ENCODE peak calls at places on chromosomes 2 and 18, in nine cellular contexts. One of them, this sample, is unnamed.

GRCh38 chr2:168293766-168294165 is 46.4 kb upstream of the STK39 start:
- DNase-seq in AG04450: no peak
- DNase-seq in fibroblast of pulmonary artery: no peak
- DNase-seq in AG10803: peak; percentile 5
- DNase-seq in astrocyte of the spinal cord: no peak
- DNase-seq in foreskin fibroblast: no peak
- DNase-seq in progenitor cell of endocrine pancreas: no peak
- DNase-seq in gastrocnemius medialis: no peak
- DNase-seq in kidney epithelial cell: no peak
- DNase-seq in this sample: no peak

GRCh38 chr18:78920436-78921138 is 59.0 kb upstream of the SALL3 start:
- DNase-seq in progenitor cell of endocrine pancreas: no peak
- DNase-seq in gastrocnemius medialis: no peak
- DNase-seq in foreskin fibroblast: no peak
- DNase-seq in astrocyte of the spinal cord: no peak
- DNase-seq in fibroblast of pulmonary artery: no peak
- DNase-seq in AG10803: no peak
- DNase-seq in kidney epithelial cell: no peak
- DNase-seq in AG04450: no peak
- DNase-seq in this sample: no peak

GRCh38 chr2:165852394-165852793 is 58.3 kb upstream of the GALNT3 start:
- DNase-seq in astrocyte of the spinal cord: no peak
- DNase-seq in AG04450: no peak
- DNase-seq in fibroblast of pulmonary artery: no peak
- DNase-seq in AG10803: no peak
- DNase-seq in gastrocnemius medialis: no peak
- DNase-seq in progenitor cell of endocrine pancreas: no peak
- DNase-seq in foreskin fibroblast: no peak
- DNase-seq in kidney epithelial cell: no peak
- DNase-seq in this sample: no peak

GRCh38 chr2:44939074-44940052 is 2.1 kb upstream of the SIX3 start:
- DNase-seq in progenitor cell of endocrine pancreas: no peak
- DNase-seq in AG04450: no peak
- DNase-seq in astrocyte of the spinal cord: no peak
- DNase-seq in foreskin fibroblast: no peak
- DNase-seq in gastrocnemius medialis: no peak
- DNase-seq in fibroblast of pulmonary artery: no peak
- DNase-seq in AG10803: no peak
- DNase-seq in kidney epithelial cell: no peak
- DNase-seq in this sample: no peak

GRCh38 chr2:122011493-122012270 is 256.2 kb downstream of the TSN start:
- DNase-seq in kidney epithelial cell: no peak
- DNase-seq in progenitor cell of endocrine pancreas: no peak
- DNase-seq in fibroblast of pulmonary artery: no peak
- DNase-seq in AG04450: no peak
- DNase-seq in gastrocnemius medialis: no peak
- DNase-seq in foreskin fibroblast: no peak
- DNase-seq in astrocyte of the spinal cord: no peak
- DNase-seq in AG10803: peak; percentile 22
- DNase-seq in this sample: no peak

GRCh38 chr18:24875286-24875685 is 414.8 kb downstream of the HRH4 start:
- DNase-seq in kidney epithelial cell: no peak
- DNase-seq in gastrocnemius medialis: no peak
- DNase-seq in AG04450: no peak
- DNase-seq in progenitor cell of endocrine pancreas: no peak
- DNase-seq in AG10803: no peak
- DNase-seq in foreskin fibroblast: no peak
- DNase-seq in astrocyte of the spinal cord: no peak
- DNase-seq in fibroblast of pulmonary artery: no peak
- DNase-seq in this sample: no peak

GRCh38 chr2:33777791-33778190 is 178.7 kb upstream of the FAM98A start:
- DNase-seq in gastrocnemius medialis: no peak
- DNase-seq in foreskin fibroblast: no peak
- DNase-seq in fibroblast of pulmonary artery: no peak
- DNase-seq in kidney epithelial cell: no peak
- DNase-seq in progenitor cell of endocrine pancreas: no peak
- DNase-seq in astrocyte of the spinal cord: no peak
- DNase-seq in AG10803: no peak
- DNase-seq in AG04450: no peak
- DNase-seq in this sample: no peak

GRCh38 chr18:23458830-23459529 is 5.9 kb downstream of the RIOK3 start:
- DNase-seq in kidney epithelial cell: no peak
- DNase-seq in AG10803: no peak
- DNase-seq in foreskin fibroblast: no peak
- DNase-seq in AG04450: no peak
- DNase-seq in astrocyte of the spinal cord: no peak
- DNase-seq in progenitor cell of endocrine pancreas: no peak
- DNase-seq in gastrocnemius medialis: no peak
- DNase-seq in fibroblast of pulmonary artery: peak; percentile 18
- DNase-seq in this sample: no peak

GRCh38 chr18:32333781-32334180 is 136.9 kb downstream of the GAREM1 start:
- DNase-seq in AG04450: no peak
- DNase-seq in astrocyte of the spinal cord: no peak
- DNase-seq in progenitor cell of endocrine pancreas: no peak
- DNase-seq in kidney epithelial cell: no peak
- DNase-seq in fibroblast of pulmonary artery: no peak
- DNase-seq in AG10803: no peak
- DNase-seq in gastrocnemius medialis: peak; percentile 18
- DNase-seq in foreskin fibroblast: no peak
- DNase-seq in this sample: no peak

GRCh38 chr2:233831011-233831721 is 23.2 kb downstream of the HJURP start:
- DNase-seq in gastrocnemius medialis: no peak
- DNase-seq in foreskin fibroblast: no peak
- DNase-seq in astrocyte of the spinal cord: no peak
- DNase-seq in progenitor cell of endocrine pancreas: no peak
- DNase-seq in AG04450: no peak
- DNase-seq in fibroblast of pulmonary artery: no peak
- DNase-seq in kidney epithelial cell: no peak
- DNase-seq in AG10803: no peak
- DNase-seq in this sample: no peak

GRCh38 chr2:200335657-200336056 is 29.2 kb downstream of the SPATS2L start:
- DNase-seq in gastrocnemius medialis: no peak
- DNase-seq in AG04450: no peak
- DNase-seq in progenitor cell of endocrine pancreas: no peak
- DNase-seq in astrocyte of the spinal cord: peak; percentile 42
- DNase-seq in foreskin fibroblast: no peak
- DNase-seq in fibroblast of pulmonary artery: no peak
- DNase-seq in AG10803: no peak
- DNase-seq in kidney epithelial cell: no peak
- DNase-seq in this sample: no peak

GRCh38 chr2:7429733-7430132 is 512.5 kb downstream of the RNF144A start:
- DNase-seq in foreskin fibroblast: no peak
- DNase-seq in kidney epithelial cell: no peak
- DNase-seq in fibroblast of pulmonary artery: no peak
- DNase-seq in AG04450: no peak
- DNase-seq in progenitor cell of endocrine pancreas: no peak
- DNase-seq in astrocyte of the spinal cord: no peak
- DNase-seq in gastrocnemius medialis: no peak
- DNase-seq in AG10803: no peak
- DNase-seq in this sample: no peak

GRCh38 chr18:58196881-58197872 is 153.2 kb downstream of the NEDD4L start:
- DNase-seq in astrocyte of the spinal cord: no peak
- DNase-seq in gastrocnemius medialis: no peak
- DNase-seq in AG10803: no peak
- DNase-seq in progenitor cell of endocrine pancreas: no peak
- DNase-seq in fibroblast of pulmonary artery: no peak
- DNase-seq in foreskin fibroblast: no peak
- DNase-seq in kidney epithelial cell: no peak
- DNase-seq in AG04450: no peak
- DNase-seq in this sample: no peak

GRCh38 chr2:235666240-235666781 is 172.5 kb downstream of the AGAP1 start:
- DNase-seq in AG10803: peak; percentile 90
- DNase-seq in gastrocnemius medialis: no peak
- DNase-seq in fibroblast of pulmonary artery: peak; percentile 89
- DNase-seq in foreskin fibroblast: peak; percentile 78
- DNase-seq in kidney epithelial cell: no peak
- DNase-seq in progenitor cell of endocrine pancreas: no peak
- DNase-seq in AG04450: peak; percentile 69
- DNase-seq in astrocyte of the spinal cord: peak; percentile 93
- DNase-seq in this sample: peak; percentile 52

GRCh38 chr18:79507546-79508480 is 112.1 kb downstream of the NFATC1 start:
- DNase-seq in gastrocnemius medialis: peak; percentile 76
- DNase-seq in fibroblast of pulmonary artery: peak; percentile 78
- DNase-seq in AG10803: peak; percentile 75
- DNase-seq in foreskin fibroblast: peak; percentile 51
- DNase-seq in AG04450: no peak
- DNase-seq in astrocyte of the spinal cord: peak; percentile 48
- DNase-seq in progenitor cell of endocrine pancreas: no peak
- DNase-seq in kidney epithelial cell: no peak
- DNase-seq in this sample: no peak

GRCh38 chr2:121804340-121804739 is 48.9 kb downstream of the TSN start:
- DNase-seq in kidney epithelial cell: peak; percentile 12
- DNase-seq in foreskin fibroblast: no peak
- DNase-seq in AG04450: no peak
- DNase-seq in progenitor cell of endocrine pancreas: no peak
- DNase-seq in astrocyte of the spinal cord: peak; percentile 25
- DNase-seq in AG10803: peak; percentile 1
- DNase-seq in gastrocnemius medialis: no peak
- DNase-seq in fibroblast of pulmonary artery: peak; percentile 28
- DNase-seq in this sample: peak; percentile 42

GRCh38 chr18:6729247-6730091 is at the start of gene ARHGAP28:
- DNase-seq in kidney epithelial cell: no peak
- DNase-seq in gastrocnemius medialis: peak; percentile 78
- DNase-seq in astrocyte of the spinal cord: peak; percentile 97
- DNase-seq in fibroblast of pulmonary artery: peak; percentile 72
- DNase-seq in progenitor cell of endocrine pancreas: peak; percentile 84
- DNase-seq in AG10803: peak; percentile 63
- DNase-seq in foreskin fibroblast: peak; percentile 84
- DNase-seq in AG04450: peak; percentile 86
- DNase-seq in this sample: peak; percentile 90

GRCh38 chr18:77401173-77401572 is 151.5 kb downstream of the GALR1 start:
- DNase-seq in gastrocnemius medialis: no peak
- DNase-seq in foreskin fibroblast: no peak
- DNase-seq in progenitor cell of endocrine pancreas: no peak
- DNase-seq in astrocyte of the spinal cord: no peak
- DNase-seq in fibroblast of pulmonary artery: no peak
- DNase-seq in AG10803: no peak
- DNase-seq in AG04450: no peak
- DNase-seq in kidney epithelial cell: no peak
- DNase-seq in this sample: no peak

DNA sequence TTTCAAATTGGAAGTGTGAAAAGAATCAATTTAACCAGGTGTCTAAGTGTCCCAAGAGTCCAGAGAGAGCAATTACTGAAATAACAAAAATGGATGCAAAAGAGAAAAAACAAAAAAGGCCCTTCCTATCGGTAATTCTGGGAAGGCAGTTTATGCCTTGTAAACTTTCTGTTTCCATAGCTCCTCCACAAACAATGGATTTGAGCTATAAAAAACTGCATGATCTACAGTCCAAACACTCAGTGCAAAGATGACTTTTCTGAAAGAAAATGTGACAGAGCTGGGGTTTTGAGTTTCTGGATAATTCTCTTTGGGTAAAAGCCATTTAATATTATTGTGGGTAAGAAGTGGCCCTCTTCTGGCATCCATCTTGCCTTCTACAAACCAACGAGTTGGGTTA is 366.1 kb downstream of the EN1 start:
- DNase-seq in foreskin fibroblast: no peak
- DNase-seq in fibroblast of pulmonary artery: no peak
- DNase-seq in AG10803: no peak
- DNase-seq in AG04450: no peak
- DNase-seq in progenitor cell of endocrine pancreas: no peak
- DNase-seq in astrocyte of the spinal cord: no peak
- DNase-seq in kidney epithelial cell: no peak
- DNase-seq in gastrocnemius medialis: no peak
- DNase-seq in this sample: no peak
- TF ChIP-seq CTCF in foreskin fibroblast: no peak
- TF ChIP-seq CTCF in fibroblast of pulmonary artery: no peak
- TF ChIP-seq CTCF in AG10803: no peak
- TF ChIP-seq CTCF in AG04450: no peak
- TF ChIP-seq CTCF in progenitor cell of endocrine pancreas: no peak
- TF ChIP-seq CTCF in astrocyte of the spinal cord: no peak
- TF ChIP-seq CTCF in kidney epithelial cell: no peak
- TF ChIP-seq CTCF in gastrocnemius medialis: no peak
- TF ChIP-seq CTCF in this sample: no peak

GRCh38 chr2:128578406-128579385 is 260.0 kb upstream of the HS6ST1 start:
- DNase-seq in gastrocnemius medialis: no peak
- DNase-seq in astrocyte of the spinal cord: no peak
- DNase-seq in fibroblast of pulmonary artery: no peak
- DNase-seq in kidney epithelial cell: no peak
- DNase-seq in AG04450: no peak
- DNase-seq in AG10803: no peak
- DNase-seq in progenitor cell of endocrine pancreas: no peak
- DNase-seq in foreskin fibroblast: peak; percentile 54
- DNase-seq in this sample: no peak

GRCh38 chr2:128580988-128581848 is 262.6 kb upstream of the HS6ST1 start:
- DNase-seq in astrocyte of the spinal cord: no peak
- DNase-seq in AG04450: no peak
- DNase-seq in gastrocnemius medialis: no peak
- DNase-seq in progenitor cell of endocrine pancreas: no peak
- DNase-seq in kidney epithelial cell: no peak
- DNase-seq in AG10803: no peak
- DNase-seq in fibroblast of pulmonary artery: no peak
- DNase-seq in foreskin fibroblast: no peak
- DNase-seq in this sample: no peak

GRCh38 chr2:128584296-128584900 is 265.7 kb upstream of the HS6ST1 start:
- DNase-seq in AG10803: peak; percentile 96
- DNase-seq in astrocyte of the spinal cord: peak; percentile 76
- DNase-seq in progenitor cell of endocrine pancreas: no peak
- DNase-seq in foreskin fibroblast: peak; percentile 90
- DNase-seq in fibroblast of pulmonary artery: peak; percentile 97
- DNase-seq in AG04450: peak; percentile 69
- DNase-seq in kidney epithelial cell: no peak
- DNase-seq in gastrocnemius medialis: no peak
- DNase-seq in this sample: no peak

GRCh38 chr2:128579825-128580224 is 261.2 kb upstream of the HS6ST1 start:
- DNase-seq in fibroblast of pulmonary artery: no peak
- DNase-seq in AG04450: no peak
- DNase-seq in progenitor cell of endocrine pancreas: no peak
- DNase-seq in gastrocnemius medialis: no peak
- DNase-seq in kidney epithelial cell: no peak
- DNase-seq in foreskin fibroblast: no peak
- DNase-seq in astrocyte of the spinal cord: no peak
- DNase-seq in AG10803: no peak
- DNase-seq in this sample: no peak

GRCh38 chr2:128581849-128582244 is 263.2 kb upstream of the HS6ST1 start:
- DNase-seq in astrocyte of the spinal cord: no peak
- DNase-seq in AG04450: no peak
- DNase-seq in kidney epithelial cell: no peak
- DNase-seq in foreskin fibroblast: no peak
- DNase-seq in gastrocnemius medialis: no peak
- DNase-seq in AG10803: no peak
- DNase-seq in fibroblast of pulmonary artery: no peak
- DNase-seq in progenitor cell of endocrine pancreas: no peak
- DNase-seq in this sample: no peak
- TF ChIP-seq CTCF in astrocyte of the spinal cord: no peak
- TF ChIP-seq CTCF in AG04450: no peak
- TF ChIP-seq CTCF in kidney epithelial cell: no peak
- TF ChIP-seq CTCF in foreskin fibroblast: no peak
- TF ChIP-seq CTCF in gastrocnemius medialis: no peak
- TF ChIP-seq CTCF in AG10803: no peak
- TF ChIP-seq CTCF in fibroblast of pulmonary artery: no peak
- TF ChIP-seq CTCF in progenitor cell of endocrine pancreas: no peak
- TF ChIP-seq CTCF in this sample: no peak

GRCh38 chr2:232230557-232230956 is 148.0 kb upstream of the ALPP start:
- DNase-seq in gastrocnemius medialis: no peak
- DNase-seq in progenitor cell of endocrine pancreas: no peak
- DNase-seq in kidney epithelial cell: no peak
- DNase-seq in AG04450: no peak
- DNase-seq in fibroblast of pulmonary artery: peak; percentile 24
- DNase-seq in AG10803: no peak
- DNase-seq in astrocyte of the spinal cord: no peak
- DNase-seq in foreskin fibroblast: no peak
- DNase-seq in this sample: peak; percentile 58
- TF ChIP-seq CTCF in gastrocnemius medialis: no peak
- TF ChIP-seq CTCF in progenitor cell of endocrine pancreas: peak; percentile 51
- TF ChIP-seq CTCF in kidney epithelial cell: peak; percentile 18
- TF ChIP-seq CTCF in AG04450: peak; percentile 17
- TF ChIP-seq CTCF in fibroblast of pulmonary artery: peak; percentile 26
- TF ChIP-seq CTCF in AG10803: peak; percentile 17
- TF ChIP-seq CTCF in astrocyte of the spinal cord: peak; percentile 19
- TF ChIP-seq CTCF in foreskin fibroblast: peak; percentile 18
- TF ChIP-seq CTCF in this sample: no peak

GRCh38 chr2:63018439-63018838 is 32.2 kb upstream of the OTX1 start:
- DNase-seq in AG10803: no peak
- DNase-seq in astrocyte of the spinal cord: no peak
- DNase-seq in kidney epithelial cell: no peak
- DNase-seq in AG04450: no peak
- DNase-seq in progenitor cell of endocrine pancreas: no peak
- DNase-seq in foreskin fibroblast: no peak
- DNase-seq in fibroblast of pulmonary artery: no peak
- DNase-seq in gastrocnemius medialis: no peak
- DNase-seq in this sample: no peak
- TF ChIP-seq CTCF in AG10803: no peak
- TF ChIP-seq CTCF in astrocyte of the spinal cord: no peak
- TF ChIP-seq CTCF in kidney epithelial cell: no peak
- TF ChIP-seq CTCF in AG04450: no peak
- TF ChIP-seq CTCF in progenitor cell of endocrine pancreas: no peak
- TF ChIP-seq CTCF in foreskin fibroblast: no peak
- TF ChIP-seq CTCF in fibroblast of pulmonary artery: no peak
- TF ChIP-seq CTCF in gastrocnemius medialis: no peak
- TF ChIP-seq CTCF in this sample: no peak